ENCODE peak calls at places on chromosomes 6 and 20, in ten cellular contexts. J is OCI-LY7, C is H9, A is SK-N-SH, W is osteoblast, S is DND-41, T is neural progenitor cell, V is fibroblast of lung, P is hepatocyte, L is IMR-90. H is an unnamed sample.

GRCh38 chr20:43571310-43571709 is 12.5 kb downstream of the SGK2 start:
- DNase-seq in T (no peak), W (no peak), C (no peak), P (no peak), L (no peak), A (no peak), V (no peak), J (peak), S (no peak), H (no peak)

GRCh38 chr6:161226005-161226964 is 47.6 kb downstream of the AGPAT4 start:
- DNase-seq in V (no peak), L (no peak), W (no peak), T (no peak), S (no peak), A (no peak), J (no peak), P (no peak), C (no peak), H (no peak)

GRCh38 chr6:30857537-30857936 is 26.8 kb upstream of the DDR1 start:
- DNase-seq in A (no peak), V (no peak), T (no peak), W (peak), C (no peak), P (no peak), J (no peak), L (no peak), S (no peak), H (no peak)

GRCh38 chr20:57445298-57445697 is 54.1 kb downstream of the RBM38 start:
- DNase-seq in W (peak), L (peak), V (peak), S (no peak), T (no peak), A (no peak), P (peak), J (no peak), C (no peak), H (no peak)

GRCh38 chr20:59515013-59515905 is 89.1 kb upstream of the PHACTR3 start:
- DNase-seq in V (peak), L (peak), C (peak), W (peak), J (peak), S (no peak), T (peak), P (peak), A (peak), H (peak)

GRCh38 chr6:5989141-5989723 is 17.5 kb downstream of the NRN1 start:
- DNase-seq in S (no peak), V (no peak), A (no peak), W (peak), T (no peak), C (no peak), P (no peak), J (no peak), L (no peak), H (no peak)

GRCh38 chr6:160177220-160177619 is 55.6 kb downstream of the SLC22A1 start:
- DNase-seq in V (no peak), S (no peak), P (no peak), A (no peak), L (no peak), C (no peak), T (peak), J (no peak), W (no peak), H (no peak)

GRCh38 chr6:155142902-155143609 is 120.8 kb upstream of the CLDN20 start:
- DNase-seq in C (no peak), T (no peak), P (no peak), A (no peak), W (no peak), J (no peak), S (peak), L (peak), V (peak), H (no peak)

GRCh38 chr6:25454141-25454540 is 175.0 kb downstream of the CARMIL1 start:
- DNase-seq in S (no peak), T (no peak), A (no peak), P (no peak), V (no peak), J (no peak), W (no peak), L (peak), C (no peak), H (no peak)

GRCh38 chr6:158233214-158233795 is 65.2 kb downstream of the GTF2H5 start:
- DNase-seq in C (no peak), T (peak), L (no peak), V (no peak), A (peak), J (peak), W (no peak), S (no peak), P (no peak), H (peak)

GRCh38 chr6:3403244-3404154 is 53.4 kb downstream of the SLC22A23 start:
- DNase-seq in L (no peak), W (no peak), P (peak), V (no peak), T (no peak), S (no peak), A (no peak), C (peak), J (no peak), H (peak)

GRCh38 chr6:158633127-158633526 is 11.4 kb downstream of the DYNLT1 start:
- DNase-seq in J (no peak), S (no peak), C (no peak), T (no peak), A (no peak), L (no peak), P (no peak), V (no peak), W (no peak), H (no peak)

GRCh38 chr6:161135695-161136591 is 137.9 kb downstream of the AGPAT4 start:
- DNase-seq in T (no peak), W (peak), S (no peak), V (no peak), C (no peak), P (no peak), A (no peak), L (no peak), J (peak), H (no peak)

GRCh38 chr20:56358600-56359211 is at the start of gene FAM210B:
- DNase-seq in P (peak), T (peak), L (peak), W (peak), A (peak), C (peak), V (peak), J (peak), S (peak), H (peak)

GRCh38 chr6:31462026-31462963 is 35.6 kb upstream of the MICB start:
- DNase-seq in S (no peak), T (peak), V (peak), J (no peak), A (no peak), L (peak), C (no peak), P (no peak), W (no peak), H (no peak)

GRCh38 chr20:24242763-24243162 is 226.7 kb upstream of the SYNDIG1 start:
- DNase-seq in C (no peak), J (no peak), A (no peak), W (no peak), L (no peak), P (no peak), T (no peak), S (no peak), V (no peak), H (no peak)

GRCh38 chr6:76876922-76877553 is 586.3 kb downstream of the HTR1B start:
- DNase-seq in L (peak), P (peak), J (no peak), C (peak), T (peak), W (peak), S (no peak), V (peak), A (peak), H (peak)

GRCh38 chr6:119215309-119215708 is 134.3 kb downstream of the MAN1A1 start:
- DNase-seq in C (no peak), S (no peak), W (no peak), T (no peak), L (peak), P (peak), J (no peak), V (peak), A (no peak), H (no peak)

GRCh38 chr6:91781946-91782345 is 1195.1 kb upstream of the MAP3K7 start:
- DNase-seq in P (no peak), C (no peak), V (no peak), A (no peak), S (no peak), L (no peak), T (no peak), J (no peak), W (no peak), H (no peak)

GRCh38 chr6:26361544-26361943 is 3.5 kb upstream of the BTN3A2 start:
- DNase-seq in V (no peak), L (no peak), S (no peak), P (no peak), W (no peak), A (no peak), C (no peak), J (no peak), T (no peak), H (no peak)

GRCh38 chr20:21172626-21173025 is 46.7 kb downstream of the KIZ start:
- DNase-seq in P (no peak), L (no peak), C (no peak), T (no peak), A (no peak), S (no peak), V (no peak), W (no peak), J (no peak), H (no peak)

GRCh38 chr20:49280463-49281058 is 2.7 kb upstream of the ZNFX1 start:
- DNase-seq in S (no peak), T (no peak), C (no peak), J (peak), L (no peak), A (no peak), V (no peak), P (peak), W (no peak), H (no peak)

GRCh38 chr6:1917628-1918371 is 308.1 kb downstream of the FOXC1 start:
- DNase-seq in V (peak), L (peak), A (no peak), J (no peak), P (peak), T (no peak), C (no peak), S (peak), W (peak), H (peak)

GRCh38 chr6:99868074-99868702 is 125.8 kb downstream of the MCHR2 start:
- DNase-seq in C (peak), A (peak), J (peak), T (peak), P (peak), L (peak), V (peak), S (peak), W (peak), H (peak)

GRCh38 chr6:74466572-74466971 is 739.3 kb downstream of the COL12A1 start:
- DNase-seq in J (no peak), V (no peak), A (no peak), P (no peak), W (no peak), S (no peak), L (no peak), C (no peak), T (no peak), H (no peak)

GRCh38 chr6:37338745-37339255 is 15.0 kb upstream of the RNF8 start:
- DNase-seq in C (no peak), W (no peak), J (no peak), T (no peak), S (no peak), V (no peak), A (no peak), P (no peak), L (no peak), H (no peak)

GRCh38 chr20:13995841-13996240 is 525 bp downstream of the MACROD2 start:
- DNase-seq in P (peak), V (no peak), W (peak), C (peak), T (peak), S (no peak), L (no peak), J (no peak), A (peak), H (peak)

GRCh38 chr20:4767084-4767483 is 45.4 kb downstream of the PRND start:
- DNase-seq in L (no peak), A (no peak), C (no peak), T (no peak), S (no peak), P (no peak), W (no peak), V (no peak), J (no peak), H (no peak)

DNA sequence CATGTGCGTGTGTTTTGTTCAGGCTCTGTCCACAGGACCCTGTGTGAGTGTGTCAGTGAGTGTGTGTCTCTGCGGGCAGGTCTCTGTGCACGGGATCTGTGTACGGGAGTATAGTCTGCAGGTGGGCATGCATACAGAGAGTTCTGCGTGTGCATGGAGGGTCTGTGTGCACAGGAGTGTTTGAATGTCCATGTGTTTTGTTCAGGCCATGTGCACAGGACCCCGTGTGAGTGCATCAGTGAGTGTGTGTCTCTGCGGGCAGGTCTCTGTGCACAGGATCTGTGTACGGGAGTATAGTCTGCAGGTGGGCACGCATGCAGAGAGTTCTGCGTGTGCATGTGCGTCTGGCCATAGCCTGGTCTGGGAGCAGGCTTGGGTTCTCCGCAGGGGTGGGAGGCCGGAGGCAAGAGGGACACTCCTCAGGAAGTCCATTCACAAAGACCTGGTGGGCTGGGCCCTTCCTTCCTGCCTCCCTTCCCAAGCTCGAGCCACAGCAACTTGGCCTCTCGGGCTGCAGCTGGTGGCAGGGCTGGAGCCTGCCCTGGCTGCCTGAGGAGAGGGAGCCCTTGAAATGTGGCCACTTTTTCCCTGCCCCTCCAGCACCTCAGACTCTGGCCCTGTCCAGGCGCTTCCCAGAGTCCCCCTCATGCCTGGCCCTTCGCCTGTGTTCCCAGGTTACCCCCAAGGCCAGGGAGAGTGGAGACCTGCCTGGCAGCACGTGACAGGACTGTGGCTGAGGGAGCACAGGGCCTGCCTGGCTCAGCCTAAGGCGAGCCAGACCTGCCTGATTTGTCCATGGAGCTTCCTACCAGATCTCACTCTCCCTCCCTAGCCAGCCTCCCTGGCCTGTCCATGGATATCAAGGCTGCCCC is 6.8 kb downstream of the HSPA12B start:
- DNase-seq in S (no peak), C (peak), T (no peak), L (no peak), P (peak), W (peak), V (no peak), J (no peak), A (no peak), H (no peak)
- H2AFZ ChIP-seq in S (no peak), C (no peak), T (no peak), L (no peak), P (no peak), W (no peak), V (no peak), J (no peak), A (no peak), H (no peak)

GRCh38 chr20:41391587-41392001 is 25.0 kb upstream of the EMILIN3 start:
- DNase-seq in A (no peak), T (peak), P (no peak), V (no peak), W (no peak), C (no peak), S (no peak), J (no peak), L (no peak), H (peak)

GRCh38 chr20:41392295-41392694 is 25.7 kb upstream of the EMILIN3 start:
- DNase-seq in T (no peak), C (no peak), W (no peak), L (no peak), V (no peak), J (no peak), A (no peak), S (no peak), P (no peak), H (no peak)

GRCh38 chr20:41390889-41391288 is 24.3 kb upstream of the EMILIN3 start:
- DNase-seq in C (no peak), V (peak), W (no peak), A (no peak), L (no peak), T (no peak), P (no peak), J (no peak), S (no peak), H (no peak)

GRCh38 chr20:41386502-41387427 is 20.1 kb upstream of the EMILIN3 start:
- DNase-seq in T (no peak), V (peak), A (peak), P (peak), W (peak), S (no peak), J (no peak), L (peak), C (no peak), H (no peak)

GRCh38 chr20:41387433-41387832 is 20.8 kb upstream of the EMILIN3 start:
- DNase-seq in W (no peak), L (no peak), J (no peak), P (peak), V (no peak), S (no peak), A (peak), T (peak), C (peak), H (no peak)
- TF ChIP-seq CTCF in W (no peak), L (no peak), J (no peak), P (peak), V (peak), S (no peak), A (no peak), T (peak), C (peak), H (no peak)

DNA sequence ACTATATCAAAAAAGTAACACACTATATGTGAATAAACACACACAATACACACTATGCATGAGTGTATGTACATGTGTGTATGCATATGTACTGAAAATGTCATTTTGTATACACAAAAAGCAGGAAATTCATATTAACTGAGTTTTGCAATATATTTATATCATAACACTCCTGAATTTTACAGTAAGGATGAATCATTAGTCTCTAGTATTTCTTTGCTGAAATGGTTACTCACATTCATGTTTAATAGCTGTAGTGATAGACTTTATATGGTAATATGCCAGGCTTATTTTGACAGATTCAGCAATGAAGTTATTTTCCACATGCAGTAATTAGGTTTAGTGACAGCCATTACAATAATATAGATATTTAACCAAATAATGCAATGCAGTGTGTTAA is 1216.2 kb upstream of the CITED2 start:
- DNase-seq in L (peak), C (no peak), A (no peak), T (no peak), W (no peak), V (peak), P (no peak), S (no peak), J (no peak), H (peak)
- H2AFZ ChIP-seq in L (no peak), C (no peak), A (peak), T (no peak), W (no peak), V (no peak), P (no peak), S (no peak), J (no peak), H (no peak)

GRCh38 chr6:14900919-14901318 is 344.9 kb upstream of the JARID2 start:
- DNase-seq in P (no peak), W (no peak), A (no peak), J (no peak), C (no peak), V (no peak), L (no peak), T (no peak), S (no peak), H (no peak)
- TF ChIP-seq CTCF in P (no peak), W (no peak), A (no peak), J (no peak), C (no peak), V (no peak), L (no peak), T (no peak), S (no peak), H (no peak)